ENCODE peak calls at places on chromosomes 6 and 20, in ten cellular contexts. O, W, H, L, X, E, B, N, V and A are unnamed samples. For H3K4me1 and H3K9me2, the result is how much of the 10 kb centered on the place peaks cover.

GRCh38 chr6:128303870-128304269 is 216.5 kb downstream of the PTPRK start:
- DNase-seq in O (no peak), W (no peak), H (no peak), L (no peak), X (no peak), E (no peak), B (no peak), N (no peak), V (no peak), A (no peak)

GRCh38 chr6:87907521-87907920 is 140.1 kb upstream of the SPACA1 start:
- DNase-seq in O (peak), W (no peak), H (no peak), L (no peak), X (no peak), E (no peak), B (peak), N (peak), V (no peak), A (no peak)

GRCh38 chr6:34560366-34561226 is 4.5 kb upstream of the SPDEF start:
- DNase-seq in O (peak), W (no peak), H (no peak), L (peak), X (no peak), E (peak), B (no peak), N (no peak), V (peak), A (no peak)

GRCh38 chr6:6686748-6687601 is 98.5 kb downstream of the LY86 start:
- DNase-seq in O (peak), W (peak), H (peak), L (peak), X (peak), E (peak), B (peak), N (peak), V (peak), A (peak)

GRCh38 chr6:121260651-121261102 is 73.6 kb downstream of the TBC1D32 start:
- DNase-seq in O (peak), W (no peak), H (no peak), L (no peak), X (no peak), E (no peak), B (no peak), N (no peak), V (peak), A (no peak)

GRCh38 chr20:9068232-9068781 is 580 bp upstream of the PLCB4 start:
- DNase-seq in O (peak), W (peak), H (no peak), L (no peak), X (no peak), E (peak), B (no peak), N (no peak), V (peak), A (peak)

GRCh38 chr6:44256291-44257006 is 879 bp downstream of the SLC35B2 start:
- DNase-seq in O (no peak), W (peak), H (no peak), L (peak), X (peak), E (no peak), B (peak), N (no peak), V (no peak), A (peak)

GRCh38 chr20:17083738-17084137 is 143.1 kb upstream of the PCSK2 start:
- DNase-seq in O (peak), W (peak), H (no peak), L (no peak), X (peak), E (no peak), B (peak), N (no peak), V (peak), A (peak)

GRCh38 chr6:29531668-29532067 is 27.9 kb downstream of the UBD start:
- DNase-seq in O (peak), W (no peak), H (no peak), L (no peak), X (no peak), E (no peak), B (no peak), N (no peak), V (no peak), A (peak)

DNA sequence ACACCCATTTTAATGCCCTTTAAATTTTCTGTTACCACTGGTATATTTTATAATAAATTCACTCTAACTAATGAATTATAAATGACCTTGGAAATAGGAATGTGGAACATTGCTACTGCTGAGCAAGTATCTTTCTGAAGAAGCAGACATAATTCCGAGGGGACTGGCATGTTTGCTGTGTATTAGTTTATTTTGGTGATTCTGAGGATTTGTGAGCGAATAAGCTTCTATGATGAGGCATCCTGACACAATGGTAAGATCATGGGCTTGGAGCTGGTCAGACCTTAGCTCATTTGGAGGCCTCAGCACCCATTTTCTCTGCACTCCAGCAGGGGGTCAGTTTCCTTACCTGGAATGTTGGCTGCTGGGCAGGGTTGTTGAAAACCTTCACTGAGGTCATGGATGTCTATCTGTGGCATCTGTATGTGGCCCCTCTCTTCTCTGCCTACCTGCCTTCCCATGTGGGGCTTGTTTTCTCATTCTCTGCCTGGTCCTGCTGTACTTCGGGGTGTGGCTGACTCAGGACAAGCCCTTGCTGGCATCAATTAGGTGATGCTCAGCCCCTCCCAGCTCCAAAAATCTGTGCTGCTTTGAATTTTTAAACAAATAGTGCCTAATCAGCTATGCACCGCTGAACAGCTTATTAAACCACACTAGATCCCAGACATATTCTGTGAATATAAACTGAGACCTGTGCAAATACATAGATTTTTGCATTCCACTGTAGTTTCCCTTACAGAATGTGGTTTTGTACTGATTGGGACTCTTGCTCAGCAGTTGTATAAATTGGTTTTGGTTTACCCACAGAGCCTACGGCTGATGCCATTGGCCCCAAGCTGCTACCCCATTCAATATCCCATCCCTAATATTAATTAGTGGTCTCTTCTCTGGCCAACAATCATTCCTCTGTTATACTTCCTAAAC is 10.7 kb downstream of the ARID1B start:
- DNase-seq in O (peak), W (peak), H (no peak), L (no peak), X (peak), E (no peak), B (no peak), N (peak), V (no peak), A (no peak)
- H3K4me1 ChIP-seq in O (under half), W (half or more), H (under half), L (under half), X (half or more), E (under half), B (under half), N (half or more), V (under half), A (under half)

DNA sequence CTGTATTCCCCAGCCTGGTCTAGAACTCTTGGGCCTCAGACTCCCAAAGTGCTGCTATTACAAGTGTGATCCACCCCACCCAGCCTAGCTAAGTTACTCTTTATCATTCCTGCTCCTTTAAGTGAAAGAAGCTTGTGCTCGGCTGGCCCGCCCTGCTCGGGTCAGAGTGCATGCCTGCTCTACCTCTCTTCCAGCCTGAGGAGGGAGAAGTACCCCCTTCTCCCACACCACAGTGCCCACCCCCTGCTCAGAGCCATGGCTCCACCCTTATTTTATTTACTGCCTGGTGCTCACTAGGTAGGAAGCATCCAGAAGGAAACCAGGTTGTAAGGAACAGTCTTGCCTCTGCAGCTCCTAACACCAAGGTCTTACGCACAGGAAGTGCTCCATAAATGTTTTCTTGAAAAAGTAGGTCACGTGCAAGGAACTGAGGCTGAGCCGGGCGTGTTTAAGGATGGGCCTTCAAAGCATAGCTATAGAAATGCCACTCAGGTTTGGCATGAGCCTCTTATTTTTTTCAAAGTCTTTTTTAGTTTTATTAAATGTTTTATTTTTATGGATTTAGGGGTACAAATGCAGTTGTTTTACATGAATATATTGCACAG is 105.7 kb upstream of the SNX9 start:
- DNase-seq in O (no peak), W (no peak), H (no peak), L (no peak), X (no peak), E (no peak), B (no peak), N (no peak), V (no peak), A (no peak)
- H3K9me2 ChIP-seq in O (under half), W (under half), H (under half), L (under half), X (under half), E (under half), B (under half), N (under half), V (under half), A (under half)

GRCh38 chr6:90241229-90241873 is 55.3 kb downstream of the BACH2 start:
- DNase-seq in O (no peak), W (peak), H (no peak), L (no peak), X (no peak), E (no peak), B (no peak), N (no peak), V (no peak), A (no peak)

GRCh38 chr6:90238663-90239542 is 57.7 kb downstream of the BACH2 start:
- DNase-seq in O (no peak), W (no peak), H (no peak), L (no peak), X (no peak), E (no peak), B (no peak), N (no peak), V (no peak), A (no peak)

GRCh38 chr6:90231798-90232197 is 64.8 kb downstream of the BACH2 start:
- DNase-seq in O (no peak), W (no peak), H (no peak), L (no peak), X (no peak), E (no peak), B (no peak), N (no peak), V (no peak), A (no peak)

GRCh38 chr6:90233994-90234393 is 62.6 kb downstream of the BACH2 start:
- DNase-seq in O (no peak), W (no peak), H (no peak), L (no peak), X (no peak), E (no peak), B (no peak), N (no peak), V (no peak), A (no peak)

GRCh38 chr6:90237350-90237990 is 59.2 kb downstream of the BACH2 start:
- DNase-seq in O (no peak), W (no peak), H (no peak), L (no peak), X (no peak), E (no peak), B (no peak), N (no peak), V (no peak), A (peak)
- H3K4me1 ChIP-seq in O (under half), W (under half), H (under half), L (under half), X (under half), E (under half), B (under half), N (under half), V (under half), A (under half)

GRCh38 chr6:151279891-151280290 is 40.1 kb downstream of the AKAP12 start:
- DNase-seq in O (no peak), W (no peak), H (no peak), L (no peak), X (no peak), E (no peak), B (no peak), N (no peak), V (no peak), A (no peak)

GRCh38 chr6:151285121-151285520 is 45.4 kb downstream of the AKAP12 start:
- DNase-seq in O (peak), W (no peak), H (no peak), L (no peak), X (peak), E (no peak), B (no peak), N (no peak), V (no peak), A (peak)

GRCh38 chr6:151284431-151285060 is 44.8 kb downstream of the AKAP12 start:
- DNase-seq in O (no peak), W (no peak), H (no peak), L (no peak), X (peak), E (no peak), B (no peak), N (no peak), V (no peak), A (no peak)

GRCh38 chr6:151286192-151286591 is 46.4 kb downstream of the AKAP12 start:
- DNase-seq in O (no peak), W (no peak), H (no peak), L (no peak), X (no peak), E (no peak), B (no peak), N (no peak), V (no peak), A (no peak)

DNA sequence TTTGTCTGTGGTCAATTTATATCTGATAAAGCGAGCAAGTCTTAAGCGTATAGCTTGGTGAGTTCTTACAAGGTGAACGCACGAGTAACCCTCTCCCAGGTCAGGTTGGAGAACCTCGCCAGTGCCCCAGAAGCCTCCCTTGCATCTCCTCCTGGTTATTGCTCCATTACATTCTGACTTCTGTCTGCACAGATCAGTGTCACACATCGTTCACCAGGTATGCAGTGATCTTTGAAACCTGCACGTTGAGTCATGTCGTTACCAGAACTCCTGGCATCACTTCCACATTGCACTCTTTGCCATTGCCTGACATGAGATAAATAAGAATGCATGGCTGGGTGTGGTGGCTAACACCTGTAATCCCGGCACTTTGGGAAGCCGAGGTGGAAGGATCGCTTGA is 44.2 kb downstream of the AKAP12 start:
- DNase-seq in O (no peak), W (no peak), H (no peak), L (no peak), X (no peak), E (no peak), B (no peak), N (no peak), V (no peak), A (peak)
- H3K9me2 ChIP-seq in O (under half), W (under half), H (under half), L (under half), X (under half), E (under half), B (under half), N (under half), V (under half), A (under half)

DNA sequence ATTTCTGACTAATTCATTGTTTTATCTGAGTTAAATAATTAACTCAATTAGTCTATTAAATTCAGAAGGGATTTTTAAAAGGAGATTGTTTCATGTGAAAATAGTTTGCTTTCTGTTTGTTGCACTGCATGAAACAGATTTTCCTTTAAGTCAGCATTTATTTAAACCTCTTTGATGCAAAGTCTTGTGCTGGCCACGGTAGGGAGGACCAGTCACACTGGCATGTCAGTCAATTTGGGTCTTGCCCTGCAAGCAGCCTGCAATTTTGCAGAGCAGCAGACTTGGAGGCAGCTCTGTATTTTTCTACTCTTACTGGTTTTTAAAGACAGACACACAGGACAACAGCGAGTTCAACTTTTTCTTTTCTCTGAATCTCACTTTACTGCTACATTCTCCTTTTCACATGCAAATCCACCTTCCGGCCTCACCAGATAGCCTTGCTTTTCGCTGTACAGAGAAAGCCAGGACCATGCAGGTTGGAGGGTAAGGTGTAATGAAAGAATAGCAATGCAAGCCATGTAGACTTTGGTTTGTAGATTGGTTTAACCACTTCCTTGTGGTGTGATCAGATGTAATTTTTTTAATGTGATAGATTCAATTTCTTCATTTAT is 689.9 kb upstream of the AGPAT4 start:
- DNase-seq in O (no peak), W (peak), H (no peak), L (no peak), X (no peak), E (no peak), B (peak), N (no peak), V (no peak), A (no peak)
- H3K4me1 ChIP-seq in O (under half), W (under half), H (under half), L (under half), X (under half), E (under half), B (under half), N (under half), V (under half), A (under half)